ENCODE peak calls at places on chromosomes 7 and 10, in six cellular contexts. I, K, P, X, Y and R are unnamed samples.
A peak's percentile ranks its signal among the peaks of the same experiment; 100 is the strongest.

GRCh38 chr10:48551796-48552591 is 52.9 kb downstream of the ARHGAP22 start:
- DNase-seq in P (peak; percentile 49), I (peak; percentile 69), X (no peak), K (peak; percentile 81), Y (no peak), R (peak; percentile 78)

GRCh38 chr10:5575482-5576153 is 50.9 kb downstream of the CALML3 start:
- DNase-seq in Y (no peak), X (no peak), I (peak; percentile 52), K (peak; percentile 52), P (no peak), R (peak; percentile 32)

GRCh38 chr10:6141296-6142151 is 52.7 kb downstream of the RBM17 start:
- DNase-seq in I (peak; percentile 81), K (peak; percentile 54), Y (no peak), X (peak; percentile 17), P (no peak), R (no peak)

GRCh38 chr10:118970770-118971169 is 58.7 kb upstream of the NANOS1 start:
- DNase-seq in Y (no peak), I (peak; percentile 65), P (no peak), K (no peak), X (no peak), R (peak; percentile 51)

GRCh38 chr7:74269757-74270277 is 15.6 kb upstream of the RFC2 start:
- DNase-seq in I (no peak), Y (peak; percentile 63), K (peak; percentile 75), P (peak; percentile 95), X (peak; percentile 84), R (peak; percentile 74)

GRCh38 chr7:158410720-158411119 is 176.9 kb downstream of the PTPRN2 start:
- DNase-seq in X (peak; percentile 72), P (no peak), Y (no peak), I (no peak), K (no peak), R (no peak)

GRCh38 chr7:94620703-94621118 is 35.2 kb downstream of the SGCE start:
- DNase-seq in I (peak; percentile 91), Y (no peak), K (peak; percentile 94), X (peak; percentile 77), P (peak; percentile 48), R (peak; percentile 90)

GRCh38 chr7:42236266-42237161 is 495 bp downstream of the GLI3 start:
- DNase-seq in K (peak; percentile 55), Y (no peak), X (peak; percentile 82), I (peak; percentile 73), P (peak; percentile 77), R (peak; percentile 79)

GRCh38 chr7:51666261-51666660 is 349.7 kb upstream of the COBL start:
- DNase-seq in P (peak; percentile 16), I (no peak), K (no peak), Y (no peak), X (no peak), R (no peak)

GRCh38 chr7:1800876-1801275 is 130.8 kb downstream of the ELFN1 start:
- DNase-seq in K (no peak), I (no peak), Y (no peak), P (no peak), X (no peak), R (no peak)

GRCh38 chr7:1798191-1798590 is 128.1 kb downstream of the ELFN1 start:
- DNase-seq in K (peak; percentile 8), P (no peak), Y (no peak), I (no peak), X (no peak), R (no peak)

GRCh38 chr7:1794888-1795542 is 124.9 kb downstream of the ELFN1 start:
- DNase-seq in I (no peak), X (no peak), K (no peak), Y (no peak), P (peak; percentile 15), R (no peak)
- H3K27ac ChIP-seq in I (no peak overlapping the region), X (no peak overlapping the region), K (no peak overlapping the region), Y (no peak overlapping the region), P (no peak overlapping the region), R (no peak overlapping the region)

GRCh38 chr10:28012990-28013389 is 14.1 kb upstream of the ODAD2 start:
- DNase-seq in K (no peak), X (no peak), Y (no peak), P (no peak), I (no peak), R (no peak)
- H3K4me1 ChIP-seq in K (no peaks in the 10 kb centered on the region), X (no peaks in the 10 kb centered on the region), Y (no peaks in the 10 kb centered on the region), P (no peaks in the 10 kb centered on the region), I (no peaks in the 10 kb centered on the region), R (no peaks in the 10 kb centered on the region)

GRCh38 chr10:80488539-80489066 is 34.5 kb downstream of the TSPAN14 start:
- DNase-seq in P (no peak), Y (no peak), I (no peak), X (no peak), K (no peak), R (no peak)
- H3K4me3 ChIP-seq in P (no peak overlapping the region), Y (peak overlapping the region; percentile 49), I (no peak overlapping the region), X (no peak overlapping the region), K (no peak overlapping the region), R (no peak overlapping the region)

DNA sequence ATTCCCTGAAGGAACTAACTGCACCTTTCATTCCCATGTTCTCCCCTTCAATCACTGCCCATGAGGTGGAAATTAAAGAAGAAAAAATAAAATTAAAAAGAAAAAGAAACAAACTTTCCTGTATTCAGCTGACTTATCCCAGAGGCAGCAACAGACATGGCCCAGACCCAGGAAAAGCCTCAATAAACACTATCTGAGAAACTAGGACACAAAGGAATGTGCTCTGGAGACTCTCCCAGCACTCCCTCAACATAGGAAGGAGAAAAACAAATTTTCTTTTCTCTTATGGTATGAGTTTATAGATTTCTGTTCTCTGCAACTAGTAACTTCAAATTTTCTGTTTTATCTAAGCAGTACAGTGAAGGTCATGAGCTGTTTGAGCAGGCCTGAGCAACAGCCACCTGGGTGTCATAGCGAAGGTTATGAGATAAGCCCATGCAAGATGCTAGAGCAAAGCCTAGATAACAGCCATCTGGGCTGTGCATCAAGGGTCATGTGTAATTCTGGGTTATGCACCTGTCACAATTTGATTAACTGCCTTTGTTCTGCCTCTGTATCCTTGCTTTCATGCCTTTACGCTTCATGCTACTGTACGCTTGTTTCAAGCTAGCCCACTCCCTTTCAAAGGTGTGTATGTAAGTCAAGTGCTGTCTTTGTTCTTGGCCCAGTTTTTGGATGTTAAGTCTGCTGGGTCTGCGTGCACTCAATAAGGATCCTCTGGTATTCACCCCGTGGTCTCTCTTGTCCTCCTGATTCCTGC is 11.0 kb upstream of the OR6B1 start:
- DNase-seq in I (no peak), K (no peak), Y (no peak), P (no peak), X (no peak), R (no peak)
- H3K27ac ChIP-seq in I (no peak overlapping the region), K (no peak overlapping the region), Y (no peak overlapping the region), P (no peak overlapping the region), X (no peak overlapping the region), R (no peak overlapping the region)

GRCh38 chr10:73591578-73591902 is 398 bp upstream of the USP54 start:
- DNase-seq in X (no peak), P (peak; percentile 95), Y (no peak), I (no peak), K (no peak), R (no peak)

GRCh38 chr10:73589538-73590126 is 1.5 kb downstream of the USP54 start:
- DNase-seq in P (peak; percentile 26), K (peak; percentile 71), Y (no peak), I (no peak), X (no peak), R (no peak)

GRCh38 chr10:73591935-73592699 is 975 bp upstream of the USP54 start:
- DNase-seq in X (no peak), K (peak; percentile 95), P (peak; percentile 98), Y (no peak), I (no peak), R (peak; percentile 61)

GRCh38 chr10:73593110-73593509 is 2.0 kb upstream of the USP54 start:
- DNase-seq in K (no peak), I (no peak), P (no peak), Y (no peak), X (no peak), R (no peak)

GRCh38 chr10:73590881-73591577 is at the start of gene USP54:
- DNase-seq in X (no peak), K (peak; percentile 95), Y (peak; percentile 33), P (peak; percentile 98), I (no peak), R (no peak)
- H3K4me1 ChIP-seq in X (peaks cover 21% of the 10 kb centered on the region), K (peaks cover 67% of the 10 kb centered on the region), Y (no peaks in the 10 kb centered on the region), P (peaks cover 2% of the 10 kb centered on the region), I (peaks cover 41% of the 10 kb centered on the region), R (peaks cover 4% of the 10 kb centered on the region)